ENCODE peak calls at places on chromosomes 11 and 22, in nine cellular contexts. B, K, F, X, G, H, S, A and M are unnamed samples. For H3K4me1 and H3K9me3, the result is how much of the 10 kb centered on the place peaks cover.

GRCh38 chr22:27193215-27193614 is 535.8 kb downstream of the MIAT start:
- DNase-seq in B (no peak), K (no peak), F (no peak), X (no peak), G (no peak), H (no peak), S (no peak), A (no peak), M (no peak)

GRCh38 chr22:19789406-19789805 is 28.8 kb downstream of the TBX1 start:
- DNase-seq in B (no peak), K (peak), F (no peak), X (no peak), G (peak), H (no peak), S (no peak), A (no peak), M (peak)

GRCh38 chr11:123550620-123550917 is 103.9 kb downstream of the SCN3B start:
- DNase-seq in B (no peak), K (no peak), F (no peak), X (no peak), G (no peak), H (no peak), S (no peak), A (no peak), M (no peak)

GRCh38 chr11:79244175-79244804 is 196.5 kb downstream of the TENM4 start:
- DNase-seq in B (no peak), K (no peak), F (no peak), X (no peak), G (no peak), H (no peak), S (peak), A (no peak), M (no peak)

GRCh38 chr11:46237248-46238077 is 40.0 kb upstream of the CREB3L1 start:
- DNase-seq in B (peak), K (peak), F (peak), X (peak), G (peak), H (peak), S (peak), A (no peak), M (peak)

GRCh38 chr11:12079726-12080556 is 30.4 kb upstream of the MICAL2 start:
- DNase-seq in B (no peak), K (peak), F (peak), X (peak), G (peak), H (peak), S (peak), A (no peak), M (peak)

GRCh38 chr22:43230983-43231723 is 44.2 kb upstream of the TTLL12 start:
- DNase-seq in B (peak), K (no peak), F (peak), X (peak), G (no peak), H (peak), S (peak), A (peak), M (no peak)

GRCh38 chr11:132405728-132406127 is 1035.3 kb downstream of the NTM start:
- DNase-seq in B (no peak), K (peak), F (no peak), X (no peak), G (no peak), H (no peak), S (no peak), A (peak), M (no peak)

DNA sequence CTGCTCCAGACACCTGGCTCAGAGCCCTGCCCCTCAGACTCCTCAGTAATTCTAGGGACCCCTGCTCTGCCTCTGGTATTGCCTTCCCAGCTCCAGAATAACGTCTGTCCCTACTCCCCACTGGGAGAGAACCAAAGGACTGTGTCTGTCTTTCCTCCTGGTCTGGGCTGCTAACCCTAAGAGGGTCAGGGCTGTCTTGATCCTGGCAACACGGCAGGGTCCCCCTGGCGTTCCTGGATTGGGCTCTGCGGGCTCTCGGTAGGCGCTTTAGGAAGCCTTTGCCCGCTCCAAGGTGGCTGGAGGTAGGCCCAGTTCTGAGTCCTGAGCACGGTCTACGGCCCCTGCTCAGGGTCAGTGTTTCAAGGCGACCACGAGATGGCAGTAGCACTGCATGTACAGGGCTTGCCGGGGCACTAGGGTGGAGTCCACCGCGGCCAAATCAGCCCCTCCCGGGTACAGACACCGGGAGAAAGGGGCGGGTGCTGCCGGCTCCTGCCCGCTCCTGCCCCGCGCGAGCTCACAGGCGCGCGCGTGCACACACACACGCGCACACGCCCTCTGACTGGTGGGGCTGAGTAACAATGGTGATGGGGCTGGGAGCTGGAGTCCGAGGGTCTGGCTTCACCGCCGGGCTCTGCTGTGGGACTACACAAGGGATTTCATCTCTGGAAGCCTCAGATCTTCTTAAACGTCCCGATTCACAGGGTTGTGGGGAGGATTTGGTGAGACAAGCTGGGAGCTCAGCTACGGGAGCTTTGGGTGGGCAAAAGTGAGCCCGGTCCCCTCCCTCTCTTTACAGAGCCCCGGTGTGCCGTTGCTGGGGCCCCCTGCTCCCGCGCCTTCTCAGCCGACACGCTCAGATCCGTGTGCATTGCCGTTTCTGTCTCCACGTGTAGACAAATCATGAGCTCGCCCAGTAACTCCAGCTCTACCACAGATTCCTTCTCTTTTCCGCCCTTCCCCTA is 30.1 kb upstream of the HMOX1 start:
- DNase-seq in B (peak), K (peak), F (peak), X (peak), G (peak), H (peak), S (peak), A (peak), M (peak)
- H3K4me1 ChIP-seq in B (under half), K (under half), F (under half), X (under half), G (half or more), H (under half), S (under half), A (under half), M (under half)

DNA sequence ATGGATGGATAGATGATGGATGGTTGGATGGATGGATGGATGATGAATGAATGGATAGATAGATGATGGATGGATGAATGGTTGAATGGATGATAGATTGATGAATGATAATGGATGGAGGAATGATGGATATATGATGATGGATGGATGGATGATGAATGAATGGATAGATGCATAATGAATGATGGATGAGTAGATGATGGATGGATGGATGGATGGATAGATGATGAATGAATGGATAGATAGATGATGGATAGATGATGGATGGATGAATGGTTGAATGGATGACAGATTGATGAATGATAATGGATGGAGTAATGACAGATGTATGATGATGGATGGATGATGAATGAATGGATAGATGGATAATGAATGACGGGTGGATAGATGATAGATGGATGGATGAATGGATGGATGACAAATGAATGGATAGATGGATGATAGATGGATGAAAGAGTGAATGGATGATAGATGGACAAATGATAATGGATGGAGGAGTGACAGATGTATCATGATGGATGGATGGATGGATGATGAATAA is 1466.5 kb downstream of the BRD1 start:
- DNase-seq in B (no peak), K (no peak), F (no peak), X (no peak), G (no peak), H (no peak), S (no peak), A (no peak), M (no peak)
- H3K9me3 ChIP-seq in B (under half), K (under half), F (under half), X (under half), G (under half), H (under half), S (half or more), A (under half), M (under half)

GRCh38 chr11:27464155-27464759 is 8.3 kb downstream of the LGR4 start:
- DNase-seq in B (no peak), K (no peak), F (no peak), X (no peak), G (no peak), H (no peak), S (peak), A (no peak), M (no peak)

GRCh38 chr11:27467181-27467913 is 5.2 kb downstream of the LGR4 start:
- DNase-seq in B (no peak), K (no peak), F (no peak), X (no peak), G (no peak), H (no peak), S (no peak), A (no peak), M (no peak)

GRCh38 chr11:27468209-27468608 is 4.4 kb downstream of the LGR4 start:
- DNase-seq in B (no peak), K (no peak), F (no peak), X (no peak), G (no peak), H (no peak), S (peak), A (no peak), M (no peak)

GRCh38 chr11:27466363-27466762 is 6.2 kb downstream of the LGR4 start:
- DNase-seq in B (no peak), K (no peak), F (no peak), X (no peak), G (no peak), H (no peak), S (no peak), A (no peak), M (no peak)

GRCh38 chr11:27465629-27466028 is 7.0 kb downstream of the LGR4 start:
- DNase-seq in B (no peak), K (no peak), F (no peak), X (no peak), G (no peak), H (no peak), S (no peak), A (no peak), M (no peak)
- H3K4me1 ChIP-seq in B (under half), K (under half), F (under half), X (under half), G (under half), H (under half), S (under half), A (under half), M (half or more)

GRCh38 chr11:126211236-126212088 is at the start of the genes FAM118B and RPUSD4:
- DNase-seq in B (peak), K (peak), F (peak), X (peak), G (peak), H (peak), S (peak), A (peak), M (peak)
- H3K9me3 ChIP-seq in B (under half), K (under half), F (under half), X (under half), G (under half), H (under half), S (under half), A (under half), M (under half)

GRCh38 chr11:61746654-61747388 is 5.6 kb upstream of the MYRF start:
- DNase-seq in B (no peak), K (peak), F (no peak), X (no peak), G (no peak), H (no peak), S (no peak), A (no peak), M (no peak)
- H3K4me1 ChIP-seq in B (under half), K (under half), F (under half), X (under half), G (under half), H (under half), S (under half), A (under half), M (under half)

DNA sequence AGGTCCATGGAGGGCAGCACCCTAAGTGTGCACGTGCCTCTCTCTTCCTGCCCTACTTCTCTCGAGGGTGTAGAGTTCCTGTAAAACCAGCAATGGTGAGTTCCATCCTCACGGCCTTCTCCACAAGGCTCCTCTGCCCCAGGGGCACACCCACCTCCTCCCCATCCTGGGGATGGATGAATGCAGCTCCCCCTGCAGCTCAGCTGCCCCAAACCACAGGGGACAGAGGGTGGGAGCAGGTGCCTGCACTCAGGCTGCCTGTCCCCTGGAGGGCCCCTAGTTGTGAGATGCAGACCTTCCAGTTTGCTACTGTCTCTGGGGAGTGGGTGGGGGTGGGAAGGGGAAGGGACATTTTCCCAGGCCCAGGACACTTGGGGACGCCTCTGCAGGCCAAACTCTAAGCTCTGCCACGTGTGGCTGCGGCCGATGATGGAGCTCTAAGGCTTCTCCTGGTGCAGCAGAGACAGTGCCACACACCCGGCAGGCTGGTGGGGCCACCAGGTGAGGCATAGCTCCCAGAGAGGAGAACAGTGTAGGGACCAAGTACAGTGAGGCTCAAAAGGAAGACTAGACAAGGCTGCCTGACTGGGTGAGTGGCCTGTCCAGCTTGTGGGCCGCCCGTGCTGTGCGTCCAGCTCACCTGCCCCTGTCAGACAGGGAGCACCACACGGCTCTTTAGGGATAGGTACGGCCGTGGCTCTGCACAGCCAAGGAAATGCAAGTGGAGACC is 540.9 kb downstream of the TBC1D22A start:
- DNase-seq in B (no peak), K (no peak), F (no peak), X (no peak), G (no peak), H (no peak), S (no peak), A (no peak), M (no peak)
- H3K9me3 ChIP-seq in B (under half), K (under half), F (under half), X (under half), G (under half), H (under half), S (under half), A (under half), M (under half)